ENCODE peak calls at places on chromosomes 4 and X, in five cellular contexts. A, U, I, Z and G are unnamed samples.
A peak's percentile ranks its signal among the peaks of the same experiment; 100 is the strongest.

GRCh38 chr4:124409044-124409443 is 303.5 kb downstream of the ANKRD50 start:
- DNase-seq in A (no peak), U (no peak), I (no peak), Z (peak; percentile 27), G (no peak)

GRCh38 chr4:185142563-185142910 is 529 bp upstream of the SLC25A4 start:
- DNase-seq in A (no peak), U (no peak), I (no peak), Z (no peak), G (no peak)

GRCh38 chr4:36264205-36264826 is 17.1 kb upstream of the DTHD1 start:
- DNase-seq in A (no peak), U (no peak), I (no peak), Z (no peak), G (no peak)

GRCh38 chr4:115145393-115146160 is 32.2 kb upstream of the NDST4 start:
- DNase-seq in A (no peak), U (no peak), I (no peak), Z (no peak), G (no peak)

GRCh38 chrX:7164174-7164573 is 16.2 kb upstream of the PUDP start:
- DNase-seq in A (no peak), U (no peak), I (no peak), Z (no peak), G (no peak)

GRCh38 chr4:55947912-55948725 is 626 bp upstream of the CEP135 start:
- DNase-seq in A (peak; percentile 95), U (no peak), I (peak; percentile 30), Z (peak; percentile 97), G (peak; percentile 79)

GRCh38 chrX:153817291-153817690 is 13.1 kb downstream of the PDZD4 start:
- DNase-seq in A (no peak), U (no peak), I (no peak), Z (no peak), G (no peak)

GRCh38 chr4:1823545-1823932 is 30.4 kb downstream of the FGFR3 start:
- DNase-seq in A (no peak), U (no peak), I (no peak), Z (no peak), G (no peak)

GRCh38 chr4:10085386-10085785 is 31.2 kb downstream of the WDR1 start:
- DNase-seq in A (no peak), U (peak; percentile 49), I (no peak), Z (no peak), G (no peak)

GRCh38 chrX:50618788-50619558 is 148.3 kb upstream of the DGKK start:
- DNase-seq in A (no peak), U (no peak), I (no peak), Z (peak; percentile 10), G (no peak)

GRCh38 chr4:153535735-153536494 is 69.8 kb downstream of the TMEM131L start:
- DNase-seq in A (peak; percentile 55), U (no peak), I (no peak), Z (no peak), G (no peak)

GRCh38 chrX:13094374-13094773 is 50.0 kb upstream of the FAM9C start:
- DNase-seq in A (no peak), U (no peak), I (no peak), Z (no peak), G (no peak)

GRCh38 chr4:145618912-145619638 is at the start of gene MMAA:
- DNase-seq in A (peak; percentile 92), U (peak; percentile 98), I (peak; percentile 95), Z (peak; percentile 88), G (peak; percentile 66)

GRCh38 chrX:43269201-43269600 is 386.9 kb upstream of the MAOA start:
- DNase-seq in A (no peak), U (no peak), I (no peak), Z (no peak), G (no peak)

GRCh38 chr4:75841641-75842520 is 60.4 kb downstream of the PPEF2 start:
- DNase-seq in A (no peak), U (no peak), I (no peak), Z (no peak), G (no peak)

GRCh38 chrX:43969504-43970501 is 3.4 kb downstream of the NDP start:
- DNase-seq in A (peak; percentile 82), U (no peak), I (no peak), Z (peak; percentile 56), G (no peak)

GRCh38 chrX:21735038-21735752 is 22.7 kb downstream of the SMPX start:
- DNase-seq in A (no peak), U (no peak), I (no peak), Z (peak; percentile 54), G (no peak)

GRCh38 chr4:40520533-40520932 is 109.1 kb downstream of the RBM47 start:
- DNase-seq in A (no peak), U (no peak), I (no peak), Z (no peak), G (no peak)